ENCODE peak calls at places on chromosome 3, in seven cellular contexts. N is fibroblast of mammary gland; L is AG09309; D is Calu3; O is psoas muscle; P is cardiac fibroblast; U is CD8-positive, alpha-beta T cell. W is an unnamed sample.

GRCh38 chr3:124767259-124767658 is 37.0 kb downstream of the UMPS start:
- DNase-seq in O (no peak), U (no peak), N (no peak), P (no peak), L (no peak), D (no peak), W (no peak)

GRCh38 chr3:73279-73678 is 123.3 kb upstream of the CHL1 start:
- DNase-seq in O (no peak), N (no peak), P (no peak), U (no peak), L (no peak), D (no peak), W (no peak)

GRCh38 chr3:16350041-16350952 is 85.3 kb downstream of the OXNAD1 start:
- DNase-seq in P (peak), O (no peak), U (no peak), N (peak), D (no peak), L (peak), W (no peak)

GRCh38 chr3:188972313-188972712 is 199.5 kb upstream of the TPRG1 start:
- DNase-seq in D (no peak), O (no peak), L (no peak), U (no peak), N (no peak), P (no peak), W (no peak)

GRCh38 chr3:179513867-179514266 is 48.9 kb upstream of the ACTL6A start:
- DNase-seq in N (peak), U (no peak), L (no peak), D (no peak), O (no peak), P (peak), W (no peak)

GRCh38 chr3:148681080-148681479 is 16.6 kb upstream of the AGTR1 start:
- DNase-seq in L (no peak), U (no peak), P (peak), O (no peak), D (no peak), N (peak), W (no peak)

GRCh38 chr3:177657243-177657642 is 460.0 kb upstream of the TBL1XR1 start:
- DNase-seq in D (no peak), N (no peak), L (no peak), U (no peak), P (no peak), O (no peak), W (no peak)

GRCh38 chr3:39126532-39127071 is 19.1 kb downstream of the TTC21A start:
- DNase-seq in O (no peak), D (peak), N (peak), U (no peak), L (no peak), P (peak), W (no peak)

GRCh38 chr3:119191800-119192199 is 18.4 kb downstream of the UPK1B start:
- DNase-seq in D (no peak), N (no peak), U (no peak), O (no peak), P (no peak), L (no peak), W (no peak)

GRCh38 chr3:178856804-178857203 is 214.8 kb downstream of the ZMAT3 start:
- DNase-seq in P (peak), N (no peak), O (no peak), L (no peak), U (no peak), D (no peak), W (no peak)

GRCh38 chr3:17032407-17033034 is 147.8 kb downstream of the PLCL2 start:
- DNase-seq in P (peak), L (no peak), D (peak), N (peak), O (no peak), U (no peak), W (no peak)

GRCh38 chr3:146626384-146627122 is 21.4 kb upstream of the PLSCR5 start:
- DNase-seq in U (no peak), D (no peak), N (no peak), P (no peak), L (no peak), O (no peak), W (no peak)

GRCh38 chr3:175495331-175495730 is 636.2 kb downstream of the NAALADL2 start:
- DNase-seq in D (no peak), P (no peak), N (no peak), O (no peak), L (no peak), U (no peak), W (peak)

GRCh38 chr3:73637042-73637441 is 12.3 kb upstream of the PDZRN3 start:
- DNase-seq in L (no peak), U (no peak), N (peak), O (no peak), P (peak), D (no peak), W (no peak)

GRCh38 chr3:159992601-159993000 is 4.0 kb downstream of the IL12A start:
- DNase-seq in D (no peak), O (no peak), L (no peak), P (no peak), U (no peak), N (no peak), W (no peak)

GRCh38 chr3:149628957-149629670 is 28.7 kb downstream of the WWTR1 start:
- DNase-seq in O (no peak), L (no peak), D (no peak), P (no peak), U (no peak), N (peak), W (no peak)

GRCh38 chr3:50245831-50246516 is 10.0 kb downstream of the GNAI2 start:
- DNase-seq in D (peak), U (peak), O (peak), N (peak), L (peak), P (peak), W (peak)

GRCh38 chr3:195908439-195909293 is at the start of gene TNK2:
- DNase-seq in N (no peak), U (peak), O (peak), D (peak), L (no peak), P (no peak), W (peak)

GRCh38 chr3:98726084-98726483 is 37.1 kb upstream of the ST3GAL6 start:
- DNase-seq in L (no peak), O (no peak), U (no peak), D (no peak), P (peak), N (no peak), W (no peak)

GRCh38 chr3:18153571-18154173 is 271.5 kb downstream of the SATB1 start:
- DNase-seq in P (peak), O (no peak), N (peak), L (peak), U (no peak), D (peak), W (no peak)

GRCh38 chr3:45981321-45982038 is 14.1 kb downstream of the FYCO1 start:
- DNase-seq in D (no peak), L (no peak), N (peak), P (peak), O (no peak), U (no peak), W (no peak)

GRCh38 chr3:7241584-7242302 is 380.8 kb downstream of the GRM7 start:
- DNase-seq in N (no peak), O (no peak), P (no peak), D (no peak), L (no peak), U (no peak), W (no peak)

GRCh38 chr3:117454236-117454635 is 744.7 kb downstream of the TUSC7 start:
- DNase-seq in U (no peak), P (no peak), L (no peak), O (no peak), N (no peak), D (no peak), W (no peak)

GRCh38 chr3:129795596-129795995 is 97.9 kb downstream of the TMCC1 start:
- DNase-seq in N (peak), P (peak), L (no peak), O (no peak), U (no peak), D (peak), W (no peak)

GRCh38 chr3:9600597-9600996 is 47.0 kb upstream of the LHFPL4 start:
- DNase-seq in P (no peak), D (peak), U (no peak), O (no peak), N (no peak), L (no peak), W (no peak)

GRCh38 chr3:82030932-82031331 is 269.5 kb upstream of the GBE1 start:
- DNase-seq in L (no peak), U (no peak), P (no peak), D (no peak), N (no peak), O (no peak), W (no peak)

DNA sequence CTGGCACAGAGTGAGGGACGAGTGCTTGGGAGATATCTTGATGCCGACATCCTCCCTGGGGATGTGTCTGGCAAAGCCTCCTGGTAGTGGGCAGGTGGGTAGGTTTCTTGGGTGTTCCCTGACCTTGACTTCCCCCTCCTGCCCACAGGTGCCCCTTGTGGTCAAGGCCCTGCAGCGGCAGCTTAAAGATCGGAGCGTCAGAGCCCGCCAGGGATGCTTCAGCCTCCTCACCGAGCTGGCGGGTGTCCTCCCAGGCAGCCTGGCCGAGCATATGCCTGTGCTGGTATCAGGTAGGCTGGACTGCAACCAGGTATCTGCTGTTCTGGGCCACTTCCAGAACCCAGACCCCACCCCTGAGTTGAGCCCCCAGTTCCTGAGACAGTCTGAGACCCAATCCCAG is 19.2 kb downstream of the CAND2 start:
- DNase-seq in N (no peak), U (no peak), P (no peak), D (no peak), L (no peak), O (no peak), W (no peak)
- TF ChIP-seq CTCF in N (no peak), U (no peak), P (peak), D (peak), L (no peak), O (no peak), W (no peak)

DNA sequence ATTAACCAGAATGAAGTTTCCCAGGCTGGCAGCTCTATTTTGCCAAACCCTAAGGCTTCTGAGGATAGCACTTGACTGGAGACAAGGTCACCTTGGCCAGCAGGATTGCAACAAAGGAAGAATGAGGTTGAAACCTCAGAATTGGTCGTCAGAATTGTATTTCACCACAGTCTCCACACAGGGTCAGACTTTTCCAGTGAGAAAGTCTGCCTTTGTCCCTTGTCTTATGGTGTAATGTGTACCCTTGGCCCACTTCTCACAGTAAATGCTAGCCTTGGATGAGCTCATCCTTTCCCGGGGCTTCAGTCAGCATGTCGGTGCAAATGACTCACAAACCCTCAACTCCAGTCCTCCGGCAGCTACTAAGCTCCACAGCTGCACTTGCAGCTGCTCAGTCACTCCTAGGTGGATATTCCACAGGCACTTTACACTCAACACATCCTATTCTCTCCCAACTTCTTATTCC is 19.7 kb downstream of the SSR3 start:
- DNase-seq in U (no peak), O (peak), N (peak), D (peak), L (peak), P (peak), W (no peak)
- TF ChIP-seq CTCF in U (no peak), O (peak), N (peak), D (no peak), L (peak), P (peak), W (no peak)

GRCh38 chr3:101829066-101829830 is 20.1 kb upstream of the NFKBIZ start:
- DNase-seq in D (no peak), L (no peak), P (peak), N (peak), O (peak), U (peak), W (no peak)
- TF ChIP-seq CTCF in D (no peak), L (no peak), P (no peak), N (no peak), O (no peak), U (no peak), W (no peak)

GRCh38 chr3:111012388-111013248 is 59.0 kb upstream of the NECTIN3 start:
- DNase-seq in O (no peak), N (peak), D (peak), P (peak), L (no peak), U (no peak), W (no peak)
- TF ChIP-seq CTCF in O (no peak), N (peak), D (no peak), P (peak), L (peak), U (no peak), W (peak)

GRCh38 chr3:10950476-10951294 is 41.9 kb upstream of the SLC6A1 start:
- DNase-seq in L (peak), O (no peak), U (no peak), N (peak), P (peak), D (peak), W (peak)
- TF ChIP-seq CTCF in L (peak), O (peak), U (no peak), N (peak), P (peak), D (peak), W (peak)

DNA sequence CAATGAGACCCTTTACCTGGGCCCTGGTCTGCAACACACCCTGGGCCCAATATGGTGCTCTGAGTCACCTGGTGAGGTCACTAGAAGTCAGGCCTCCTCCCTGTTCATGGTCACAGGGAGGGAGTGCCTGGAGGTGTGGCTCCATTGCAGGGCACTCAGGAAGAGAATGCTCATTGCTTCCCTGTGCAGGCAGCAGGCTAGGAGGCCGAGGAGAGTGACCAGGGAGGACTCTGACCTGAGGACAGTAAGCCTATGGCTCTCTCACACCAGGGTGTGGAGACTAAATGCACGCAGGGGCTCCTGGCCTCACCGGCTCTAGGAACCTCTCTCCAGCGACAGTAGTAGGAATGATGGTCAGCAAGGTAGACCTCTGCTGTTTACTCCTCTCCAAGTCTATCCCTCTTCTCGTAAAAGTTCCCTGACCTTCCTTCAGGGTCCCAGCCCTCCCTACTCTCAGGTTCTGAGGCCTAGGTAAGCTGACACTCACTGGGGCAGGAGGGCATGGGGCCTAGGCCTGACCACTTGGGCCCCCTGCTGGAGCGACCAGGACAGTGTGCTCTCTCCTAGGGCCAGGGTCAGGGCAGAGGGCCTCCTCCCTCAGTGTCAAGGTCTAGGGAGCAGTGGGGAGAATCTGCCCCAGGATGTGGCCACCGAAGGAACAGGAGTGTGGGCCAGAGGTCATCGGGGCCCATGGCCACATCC is 9.6 kb upstream of the SLCO2A1 start:
- DNase-seq in N (no peak), D (peak), L (no peak), O (no peak), U (no peak), P (peak), W (no peak)
- TF ChIP-seq CTCF in N (peak), D (peak), L (peak), O (peak), U (no peak), P (peak), W (peak)

W was measured in GM13977.